ENCODE peak calls at places on chromosomes 7 and 10, in five cellular contexts. E, X, R, F and O are unnamed samples.

GRCh38 chr7:123352226-123352550 is 152.4 kb upstream of the SLC13A1 start:
- DNase-seq in R (no peak), F (no peak), X (no peak), E (no peak), O (no peak)

GRCh38 chr7:131105294-131105802 is 222.3 kb upstream of the MKLN1 start:
- DNase-seq in E (no peak), F (no peak), X (no peak), R (no peak), O (no peak)

GRCh38 chr10:24382979-24383663 is 174.2 kb downstream of the KIAA1217 start:
- DNase-seq in X (no peak), E (no peak), F (peak; percentile 3), R (no peak), O (no peak)

GRCh38 chr7:7798510-7798909 is 80.1 kb upstream of the RPA3 start:
- DNase-seq in R (no peak), E (no peak), X (no peak), F (no peak), O (no peak)

GRCh38 chr7:64037095-64037494 is 8.1 kb upstream of the ZNF727 start:
- DNase-seq in F (no peak), R (no peak), X (no peak), E (no peak), O (no peak)

GRCh38 chr7:123122951-123123350 is 76.8 kb downstream of the SLC13A1 start:
- DNase-seq in F (no peak), X (no peak), E (no peak), R (no peak), O (no peak)

GRCh38 chr7:69104023-69104422 is 494.3 kb upstream of the AUTS2 start:
- DNase-seq in F (no peak), R (peak; percentile 79), E (peak; percentile 56), X (no peak), O (no peak)

GRCh38 chr7:55366461-55367138 is 1.5 kb downstream of the LANCL2 start:
- DNase-seq in F (peak; percentile 25), R (no peak), E (no peak), X (peak; percentile 17), O (peak; percentile 19)

GRCh38 chr7:69599211-69599878 is 1.1 kb downstream of the AUTS2 start:
- DNase-seq in E (no peak), F (no peak), X (no peak), R (no peak), O (no peak)

GRCh38 chr10:127952575-127952869 is 45.6 kb downstream of the PTPRE start:
- DNase-seq in X (no peak), F (no peak), R (no peak), E (no peak), O (no peak)

GRCh38 chr7:102258073-102258748 is 28.5 kb upstream of the SH2B2 start:
- DNase-seq in R (no peak), E (no peak), F (peak; percentile 88), X (no peak), O (no peak)

GRCh38 chr10:48364659-48365405 is 58.4 kb downstream of the MAPK8 start:
- DNase-seq in F (peak; percentile 20), E (no peak), R (no peak), X (no peak), O (no peak)

GRCh38 chr10:85977642-85978041 is 389.0 kb downstream of the GRID1 start:
- DNase-seq in E (no peak), F (no peak), X (no peak), R (no peak), O (no peak)

GRCh38 chr7:108413782-108414492 is 42.3 kb downstream of the NRCAM start:
- DNase-seq in F (no peak), R (peak; percentile 22), E (no peak), X (no peak), O (peak; percentile 33)

GRCh38 chr7:97090761-97091353 is 26.6 kb upstream of the SDHAF3 start:
- DNase-seq in F (no peak), X (no peak), E (no peak), R (no peak), O (no peak)

GRCh38 chr10:90675621-90676020 is 182.2 kb downstream of the HTR7 start:
- DNase-seq in F (no peak), E (no peak), R (no peak), X (no peak), O (no peak)

DNA sequence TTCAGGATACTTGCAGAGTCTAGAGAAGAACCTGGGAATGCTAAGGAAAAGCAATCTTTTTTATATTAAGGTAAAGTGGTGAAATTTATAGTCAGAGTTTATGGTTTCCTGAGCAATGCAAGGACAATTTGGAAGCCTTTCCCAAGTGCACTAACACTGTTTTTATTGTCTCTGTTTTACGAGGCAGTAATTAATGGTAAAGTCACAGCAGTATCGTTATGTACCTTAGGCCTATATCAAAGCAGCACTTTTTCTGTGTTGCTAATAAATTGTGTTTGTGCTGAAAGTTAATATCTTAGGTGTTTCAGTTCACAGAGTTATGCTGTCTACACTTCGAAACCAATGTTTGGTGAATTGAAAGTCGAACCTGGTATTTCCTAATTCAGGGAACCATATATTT is 19.2 kb downstream of the OIT3 start:
- DNase-seq in F (no peak), X (no peak), E (no peak), R (no peak), O (no peak)
- TF ChIP-seq SUZ12 in F (no peak), X (no peak), E (no peak), R (no peak), O (no peak)

DNA sequence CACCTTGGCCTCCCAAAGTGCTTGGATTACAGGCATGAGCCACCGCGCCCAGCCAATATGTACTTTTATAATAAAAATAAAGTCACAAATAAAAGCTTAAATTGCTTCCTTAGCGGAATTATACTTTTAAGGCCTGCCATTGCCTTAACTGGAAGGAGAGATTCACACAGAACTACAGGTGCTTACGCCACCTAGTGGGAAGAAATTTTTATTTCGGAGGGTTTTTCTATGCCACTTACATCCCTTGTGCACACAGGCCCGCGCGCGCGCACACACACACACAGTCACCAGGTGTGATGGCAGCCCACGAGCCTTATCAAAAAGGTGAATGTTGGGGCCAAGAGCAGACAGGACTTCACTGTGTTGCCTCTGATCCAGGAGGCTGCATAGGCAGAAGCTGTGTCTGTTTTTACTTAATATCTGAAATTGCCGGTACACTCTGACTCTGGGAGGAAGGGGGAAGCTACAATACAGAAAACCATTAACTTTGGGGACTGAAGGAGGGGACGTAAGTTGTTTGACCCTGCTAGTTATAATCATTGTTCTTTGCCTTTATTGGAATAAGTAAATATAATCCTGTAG is 87.2 kb downstream of the SLC16A9 start:
- DNase-seq in R (peak; percentile 35), F (peak; percentile 41), E (no peak), X (no peak), O (peak; percentile 45)
- TF ChIP-seq SUZ12 in R (no peak), F (no peak), E (no peak), X (no peak), O (no peak)

GRCh38 chr10:111511751-111512150 is 434.9 kb downstream of the ADRA2A start:
- DNase-seq in X (no peak), E (no peak), F (no peak), R (no peak), O (no peak)
- TF ChIP-seq SUZ12 in X (no peak), E (no peak), F (no peak), R (no peak), O (no peak)

DNA sequence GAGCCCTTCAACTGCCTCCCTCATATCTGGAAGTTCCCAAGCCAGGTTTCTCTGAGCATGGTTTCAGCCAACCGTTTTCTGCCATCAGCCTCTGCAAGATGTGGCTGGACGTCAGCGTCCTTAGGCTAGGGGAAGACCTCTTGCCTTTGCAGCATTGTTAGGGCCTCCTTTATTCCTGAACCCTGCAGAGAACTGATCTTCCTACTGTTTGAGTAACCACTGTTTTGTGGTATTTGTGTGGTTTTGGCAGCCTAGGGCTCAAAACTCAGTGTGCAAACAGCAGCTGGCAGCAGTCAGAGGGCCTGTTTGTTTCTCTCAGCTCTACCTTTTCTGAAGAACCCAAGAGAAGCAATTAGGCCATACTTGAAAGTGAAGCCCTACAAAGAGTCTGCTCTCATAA is 83.4 kb upstream of the SEMA3E start:
- DNase-seq in X (no peak), F (no peak), E (no peak), R (no peak), O (no peak)
- TF ChIP-seq SUZ12 in X (no peak), F (no peak), E (no peak), R (no peak), O (no peak)